ENCODE peak calls at places on chromosomes 3 and 15, in four cellular contexts. One of them, this sample, is unnamed.

GRCh38 chr15:35741881-35742280 is 195.9 kb upstream of the DPH6 start:
- DNase-seq in ovary: no peak
- DNase-seq in heart right ventricle: no peak
- DNase-seq in sigmoid colon: no peak
- DNase-seq in this sample: no peak

GRCh38 chr3:51391566-51392300 is 648 bp downstream of the RBM15B start:
- DNase-seq in ovary: no peak
- DNase-seq in sigmoid colon: no peak
- DNase-seq in heart right ventricle: peak; percentile 32
- DNase-seq in this sample: no peak

GRCh38 chr3:168877899-168878298 is 782.2 kb upstream of the GOLIM4 start:
- DNase-seq in ovary: no peak
- DNase-seq in sigmoid colon: no peak
- DNase-seq in heart right ventricle: no peak
- DNase-seq in this sample: no peak

GRCh38 chr3:172519241-172519640 is 4.0 kb downstream of the TNFSF10 start:
- DNase-seq in ovary: no peak
- DNase-seq in heart right ventricle: no peak
- DNase-seq in sigmoid colon: no peak
- DNase-seq in this sample: no peak

GRCh38 chr3:16529264-16529663 is 15.8 kb upstream of the RFTN1 start:
- DNase-seq in sigmoid colon: no peak
- DNase-seq in ovary: no peak
- DNase-seq in heart right ventricle: no peak
- DNase-seq in this sample: no peak

GRCh38 chr3:182392182-182392917 is 401.0 kb upstream of the ATP11B start:
- DNase-seq in heart right ventricle: no peak
- DNase-seq in ovary: no peak
- DNase-seq in sigmoid colon: no peak
- DNase-seq in this sample: no peak

GRCh38 chr3:46558184-46559029 is 7.7 kb downstream of the LRRC2 start:
- DNase-seq in heart right ventricle: peak; percentile 82
- DNase-seq in sigmoid colon: peak; percentile 87
- DNase-seq in ovary: peak; percentile 81
- DNase-seq in this sample: peak; percentile 88

GRCh38 chr3:30760040-30760439 is 134.4 kb downstream of the GADL1 start:
- DNase-seq in sigmoid colon: no peak
- DNase-seq in ovary: no peak
- DNase-seq in heart right ventricle: no peak
- DNase-seq in this sample: no peak

GRCh38 chr3:12663311-12663935 is 494 bp downstream of the RAF1 start:
- DNase-seq in heart right ventricle: no peak
- DNase-seq in sigmoid colon: peak; percentile 76
- DNase-seq in ovary: peak; percentile 44
- DNase-seq in this sample: peak; percentile 58

GRCh38 chr15:35320158-35320780 is 225.7 kb downstream of the DPH6 start:
- DNase-seq in heart right ventricle: no peak
- DNase-seq in ovary: no peak
- DNase-seq in sigmoid colon: no peak
- DNase-seq in this sample: no peak

GRCh38 chr3:44232407-44232806 is 9.3 kb upstream of the TOPAZ1 start:
- DNase-seq in sigmoid colon: no peak
- DNase-seq in heart right ventricle: no peak
- DNase-seq in ovary: no peak
- DNase-seq in this sample: no peak

GRCh38 chr3:46882377-46883015 is 5.0 kb downstream of the PTH1R start:
- DNase-seq in heart right ventricle: no peak
- DNase-seq in ovary: peak; percentile 68
- DNase-seq in sigmoid colon: peak; percentile 77
- DNase-seq in this sample: no peak

GRCh38 chr3:173583496-173583895 is 186.0 kb downstream of the NLGN1 start:
- DNase-seq in heart right ventricle: no peak
- DNase-seq in ovary: no peak
- DNase-seq in sigmoid colon: no peak
- DNase-seq in this sample: no peak

GRCh38 chr3:120028271-120029047 is 65.8 kb downstream of the GSK3B start:
- DNase-seq in heart right ventricle: no peak
- DNase-seq in ovary: no peak
- DNase-seq in sigmoid colon: no peak
- DNase-seq in this sample: no peak

GRCh38 chr15:36757189-36757814 is 177.9 kb downstream of the CDIN1 start:
- DNase-seq in ovary: no peak
- DNase-seq in sigmoid colon: no peak
- DNase-seq in heart right ventricle: no peak
- DNase-seq in this sample: no peak

GRCh38 chr3:15096026-15096425 is 2.9 kb downstream of the RBSN start:
- DNase-seq in heart right ventricle: no peak
- DNase-seq in sigmoid colon: no peak
- DNase-seq in ovary: no peak
- DNase-seq in this sample: no peak

GRCh38 chr15:44069489-44069888 is 125.6 kb downstream of the FRMD5 start:
- DNase-seq in ovary: no peak
- DNase-seq in heart right ventricle: no peak
- DNase-seq in sigmoid colon: no peak
- DNase-seq in this sample: no peak

GRCh38 chr15:44066211-44066827 is 128.8 kb downstream of the FRMD5 start:
- DNase-seq in ovary: peak; percentile 20
- DNase-seq in heart right ventricle: no peak
- DNase-seq in sigmoid colon: no peak
- DNase-seq in this sample: peak; percentile 79

GRCh38 chr15:44064706-44065105 is 130.4 kb downstream of the FRMD5 start:
- DNase-seq in sigmoid colon: no peak
- DNase-seq in heart right ventricle: no peak
- DNase-seq in ovary: no peak
- DNase-seq in this sample: no peak

DNA sequence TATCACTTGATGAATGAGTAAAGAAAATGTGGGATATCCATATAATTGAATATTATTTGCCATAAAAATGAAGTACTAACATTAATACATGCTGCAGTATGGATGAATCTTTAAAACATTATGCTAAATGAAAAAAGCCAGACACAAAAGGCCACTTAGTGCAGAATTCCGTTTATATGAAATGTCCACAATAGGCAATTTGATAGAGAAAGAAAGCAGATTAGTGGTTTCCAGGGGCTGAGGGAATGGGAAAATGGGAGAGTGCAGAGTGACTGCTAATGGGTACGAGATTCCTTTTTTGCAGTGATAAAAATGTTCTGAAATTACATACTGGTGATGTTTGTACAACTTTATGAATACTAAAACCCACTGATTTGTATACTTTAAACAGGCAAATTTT is 126.7 kb downstream of the FRMD5 start:
- DNase-seq in heart right ventricle: no peak
- DNase-seq in ovary: no peak
- DNase-seq in sigmoid colon: no peak
- DNase-seq in this sample: no peak
- H3K27ac ChIP-seq in heart right ventricle: no peak overlapping the region
- H3K27ac ChIP-seq in ovary: no peak overlapping the region
- H3K27ac ChIP-seq in sigmoid colon: no peak overlapping the region
- H3K27ac ChIP-seq in this sample: no peak overlapping the region

DNA sequence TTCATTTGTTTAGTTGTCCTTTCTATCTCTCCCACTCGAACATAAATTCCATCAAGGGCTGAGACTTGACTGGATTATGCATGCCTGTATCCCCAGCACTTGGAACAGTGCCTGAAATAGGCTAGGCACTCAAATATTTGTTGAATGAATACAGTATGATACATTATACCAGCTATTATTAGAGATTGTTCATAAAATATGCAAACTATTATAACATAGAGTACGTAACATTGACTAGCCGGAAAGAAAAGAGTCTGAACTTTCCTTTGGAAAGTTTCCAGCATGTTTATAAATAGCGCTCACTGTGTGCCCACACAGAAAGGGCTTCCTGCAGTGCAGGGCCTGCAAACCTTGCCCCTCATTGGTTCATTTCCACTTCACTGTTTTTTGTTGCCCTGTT is 27.3 kb upstream of the SNTN start:
- DNase-seq in sigmoid colon: no peak
- DNase-seq in heart right ventricle: no peak
- DNase-seq in ovary: no peak
- DNase-seq in this sample: no peak
- H3K27ac ChIP-seq in sigmoid colon: no peak overlapping the region
- H3K27ac ChIP-seq in heart right ventricle: no peak overlapping the region
- H3K27ac ChIP-seq in ovary: no peak overlapping the region
- H3K27ac ChIP-seq in this sample: no peak overlapping the region

GRCh38 chr3:125141596-125142417 is 70.7 kb downstream of the SLC12A8 start:
- DNase-seq in sigmoid colon: peak; percentile 84
- DNase-seq in ovary: peak; percentile 64
- DNase-seq in heart right ventricle: peak; percentile 78
- DNase-seq in this sample: peak; percentile 82

GRCh38 chr3:125143982-125144652 is 68.4 kb downstream of the SLC12A8 start:
- DNase-seq in sigmoid colon: peak; percentile 62
- DNase-seq in ovary: peak; percentile 35
- DNase-seq in heart right ventricle: peak; percentile 52
- DNase-seq in this sample: no peak

GRCh38 chr3:125143538-125143937 is 69.0 kb downstream of the SLC12A8 start:
- DNase-seq in ovary: no peak
- DNase-seq in heart right ventricle: no peak
- DNase-seq in sigmoid colon: no peak
- DNase-seq in this sample: no peak

GRCh38 chr3:125140817-125141595 is 71.5 kb downstream of the SLC12A8 start:
- DNase-seq in sigmoid colon: no peak
- DNase-seq in ovary: peak; percentile 28
- DNase-seq in heart right ventricle: no peak
- DNase-seq in this sample: no peak

DNA sequence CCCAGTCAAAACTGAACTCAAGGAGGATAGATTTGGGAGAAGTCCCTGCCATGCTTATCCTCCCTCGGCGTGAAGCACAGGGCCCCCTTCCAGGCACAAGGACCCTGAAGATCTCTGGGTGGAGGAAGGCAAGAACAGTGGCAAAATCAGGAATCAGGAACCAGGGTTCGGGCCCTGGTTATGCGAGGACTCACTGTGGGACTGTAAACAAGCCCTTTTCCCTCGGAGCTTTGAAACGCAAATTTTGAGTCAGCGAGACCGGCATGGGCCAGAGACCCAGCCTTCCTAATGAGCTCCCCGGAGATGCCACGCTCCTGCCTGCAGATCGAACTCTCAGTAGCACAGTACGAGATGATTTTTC is 70.2 kb downstream of the SLC12A8 start:
- DNase-seq in sigmoid colon: no peak
- DNase-seq in ovary: no peak
- DNase-seq in heart right ventricle: no peak
- DNase-seq in this sample: no peak
- H3K27ac ChIP-seq in sigmoid colon: peak overlapping the region; percentile 65
- H3K27ac ChIP-seq in ovary: peak overlapping the region; percentile 57
- H3K27ac ChIP-seq in heart right ventricle: peak overlapping the region; percentile 94
- H3K27ac ChIP-seq in this sample: no peak overlapping the region

DNA sequence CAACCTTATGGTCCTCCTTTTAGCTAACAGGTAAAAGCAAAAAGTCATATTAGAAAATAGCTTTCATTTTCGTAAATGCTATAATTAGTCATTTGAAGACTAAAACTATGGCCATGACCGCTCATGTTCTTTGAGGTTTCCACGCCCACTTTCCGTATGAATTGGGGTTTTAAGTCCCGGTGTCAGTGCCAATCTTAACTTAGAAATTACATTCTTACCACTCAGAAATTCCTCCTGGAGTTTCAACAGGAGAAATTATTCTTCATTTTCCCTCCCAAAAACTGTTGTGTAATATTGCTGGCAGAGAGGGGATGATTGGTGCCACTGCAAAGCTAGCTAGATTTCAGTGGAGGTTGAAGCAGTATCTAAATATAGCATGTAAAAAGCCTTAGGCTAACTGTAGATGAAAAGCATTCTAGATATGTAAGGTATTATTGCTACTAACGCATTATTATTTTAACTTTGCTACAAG is 71.0 kb upstream of the MDFIC2 start:
- DNase-seq in sigmoid colon: no peak
- DNase-seq in ovary: no peak
- DNase-seq in heart right ventricle: no peak
- DNase-seq in this sample: no peak
- H3K27ac ChIP-seq in sigmoid colon: peak overlapping the region; percentile 43
- H3K27ac ChIP-seq in ovary: no peak overlapping the region
- H3K27ac ChIP-seq in heart right ventricle: no peak overlapping the region
- H3K27ac ChIP-seq in this sample: no peak overlapping the region

GRCh38 chr15:72063186-72063585 is 54.8 kb downstream of the MYO9A start:
- DNase-seq in heart right ventricle: no peak
- DNase-seq in ovary: no peak
- DNase-seq in sigmoid colon: no peak
- DNase-seq in this sample: no peak

GRCh38 chr15:72070817-72071447 is 47.0 kb downstream of the MYO9A start:
- DNase-seq in ovary: no peak
- DNase-seq in sigmoid colon: no peak
- DNase-seq in heart right ventricle: no peak
- DNase-seq in this sample: no peak

GRCh38 chr15:72074335-72075060 is 43.5 kb downstream of the MYO9A start:
- DNase-seq in sigmoid colon: no peak
- DNase-seq in heart right ventricle: no peak
- DNase-seq in ovary: no peak
- DNase-seq in this sample: no peak

GRCh38 chr15:72068826-72069225 is 49.1 kb downstream of the MYO9A start:
- DNase-seq in sigmoid colon: no peak
- DNase-seq in heart right ventricle: no peak
- DNase-seq in ovary: no peak
- DNase-seq in this sample: no peak
- H3K27ac ChIP-seq in sigmoid colon: no peak overlapping the region
- H3K27ac ChIP-seq in heart right ventricle: no peak overlapping the region
- H3K27ac ChIP-seq in ovary: no peak overlapping the region
- H3K27ac ChIP-seq in this sample: no peak overlapping the region